ENCODE peak calls at places on chromosome 12, in seven cellular contexts. B, W, C, Q, Y, R and J are unnamed samples.

GRCh38 chr12:96047151-96047620 is 11.8 kb upstream of the LTA4H start:
- ATAC-seq in B (peak; percentile 43), W (no peak), C (no peak), Q (peak; percentile 46), Y (peak; percentile 5), R (no peak), J (peak; percentile 27)

GRCh38 chr12:53023-53734 is 13.4 kb upstream of the IQSEC3 start:
- ATAC-seq in B (no peak), W (no peak), C (no peak), Q (no peak), Y (no peak), R (no peak), J (no peak)

GRCh38 chr12:132638541-132639408 is 20.2 kb downstream of the P2RX2 start:
- ATAC-seq in B (no peak), W (no peak), C (peak; percentile 20), Q (peak; percentile 34), Y (peak; percentile 79), R (peak; percentile 75), J (no peak)

GRCh38 chr12:96153131-96153724 is 40.9 kb upstream of the ELK3 start:
- ATAC-seq in B (no peak), W (no peak), C (no peak), Q (no peak), Y (no peak), R (peak; percentile 70), J (no peak)

GRCh38 chr12:47942327-47943230 is 20.8 kb upstream of the TMEM106C start:
- ATAC-seq in B (no peak), W (peak; percentile 24), C (no peak), Q (peak; percentile 78), Y (peak; percentile 70), R (peak; percentile 94), J (peak; percentile 62)

GRCh38 chr12:98852181-98852580 is 207.1 kb downstream of the APAF1 start:
- ATAC-seq in B (no peak), W (no peak), C (no peak), Q (no peak), Y (no peak), R (no peak), J (no peak)

GRCh38 chr12:11014234-11014633 is 8.2 kb downstream of the TAS2R19 start:
- ATAC-seq in B (no peak), W (no peak), C (no peak), Q (peak; percentile 34), Y (no peak), R (no peak), J (no peak)

GRCh38 chr12:109968032-109968420 is 28.1 kb downstream of the GIT2 start:
- ATAC-seq in B (no peak), W (no peak), C (no peak), Q (peak; percentile 65), Y (no peak), R (no peak), J (peak; percentile 81)

GRCh38 chr12:100229876-100230275 is 29.3 kb downstream of the ACTR6 start:
- ATAC-seq in B (no peak), W (no peak), C (no peak), Q (no peak), Y (peak; percentile 44), R (no peak), J (no peak)

GRCh38 chr12:56628671-56629458 is 1.3 kb downstream of the BAZ2A start:
- ATAC-seq in B (peak; percentile 35), W (peak; percentile 60), C (peak; percentile 18), Q (no peak), Y (peak; percentile 46), R (no peak), J (peak; percentile 16)